ENCODE peak calls at places on chromosomes 13 and 19, in four cellular contexts. N is psoas muscle, G is heart left ventricle, V is tibial artery. J is an unnamed sample.

GRCh38 chr19:6238643-6239281 is 41.0 kb downstream of the MLLT1 start:
- DNase-seq in N (peak; percentile 74), G (peak; percentile 67), V (no peak), J (peak; percentile 70)

GRCh38 chr19:10899171-10899653 is 27.9 kb downstream of the CARM1 start:
- DNase-seq in N (peak; percentile 73), G (peak; percentile 84), V (no peak), J (peak; percentile 73)

GRCh38 chr13:106291006-106291405 is 244.5 kb downstream of the EFNB2 start:
- DNase-seq in N (no peak), G (no peak), V (no peak), J (no peak)

GRCh38 chr19:48006762-48007161 is 12.3 kb downstream of the ELSPBP1 start:
- DNase-seq in N (no peak), G (no peak), V (no peak), J (no peak)

GRCh38 chr13:74629985-74630384 is 495.8 kb upstream of the KLF12 start:
- DNase-seq in N (no peak), G (no peak), V (peak; percentile 89), J (no peak)

GRCh38 chr19:38544569-38545315 is 73.0 kb downstream of the MAP4K1 start:
- DNase-seq in N (no peak), G (no peak), V (no peak), J (no peak)

GRCh38 chr19:10182847-10183246 is 11.9 kb downstream of the DNMT1 start:
- DNase-seq in N (no peak), G (no peak), V (no peak), J (no peak)

GRCh38 chr13:45621950-45622349 is 6.4 kb upstream of the ERICH6B start:
- DNase-seq in N (no peak), G (no peak), V (no peak), J (no peak)

GRCh38 chr13:38073931-38074330 is 204.4 kb upstream of the TRPC4 start:
- DNase-seq in N (no peak), G (no peak), V (no peak), J (no peak)

GRCh38 chr13:26370495-26370990 is 116.6 kb downstream of the CDK8 start:
- DNase-seq in N (no peak), G (no peak), V (no peak), J (no peak)

GRCh38 chr13:21010621-21011020 is 50.8 kb downstream of the LATS2 start:
- DNase-seq in N (no peak), G (no peak), V (no peak), J (no peak)

GRCh38 chr19:3114811-3115210 is 20.6 kb downstream of the GNA11 start:
- DNase-seq in N (no peak), G (peak; percentile 21), V (no peak), J (no peak)

GRCh38 chr13:100506154-100506553 is 82.4 kb downstream of the GGACT start:
- DNase-seq in N (no peak), G (no peak), V (no peak), J (no peak)

GRCh38 chr13:114279770-114280169 is 1.6 kb upstream of the UPF3A start:
- DNase-seq in N (no peak), G (no peak), V (no peak), J (no peak)

GRCh38 chr19:10105241-10106099 is 692 bp upstream of the PPAN start:
- DNase-seq in N (no peak), G (no peak), V (no peak), J (no peak)

GRCh38 chr19:21934593-21934992 is 76.2 kb downstream of the ZNF208 start:
- DNase-seq in N (no peak), G (no peak), V (no peak), J (no peak)
- H3K9me3 ChIP-seq in N (peaks cover 5% of the 10 kb centered on the region), G (peaks cover 16% of the 10 kb centered on the region), V (peaks cover 11% of the 10 kb centered on the region), J (peaks cover 15% of the 10 kb centered on the region)

GRCh38 chr19:13070425-13071140 is 32.1 kb downstream of the LYL1 start:
- DNase-seq in N (peak; percentile 76), G (no peak), V (no peak), J (no peak)

GRCh38 chr19:13071444-13072205 is 31.0 kb downstream of the LYL1 start:
- DNase-seq in N (no peak), G (no peak), V (no peak), J (no peak)

GRCh38 chr19:13074378-13074777 is 28.3 kb downstream of the LYL1 start:
- DNase-seq in N (no peak), G (no peak), V (no peak), J (no peak)

GRCh38 chr19:13072206-13072898 is 30.3 kb downstream of the LYL1 start:
- DNase-seq in N (no peak), G (no peak), V (no peak), J (no peak)

GRCh38 chr19:13073263-13073662 is 29.4 kb downstream of the LYL1 start:
- DNase-seq in N (no peak), G (no peak), V (no peak), J (no peak)
- TF ChIP-seq CTCF in N (no peak), G (no peak), V (no peak), J (no peak)

DNA sequence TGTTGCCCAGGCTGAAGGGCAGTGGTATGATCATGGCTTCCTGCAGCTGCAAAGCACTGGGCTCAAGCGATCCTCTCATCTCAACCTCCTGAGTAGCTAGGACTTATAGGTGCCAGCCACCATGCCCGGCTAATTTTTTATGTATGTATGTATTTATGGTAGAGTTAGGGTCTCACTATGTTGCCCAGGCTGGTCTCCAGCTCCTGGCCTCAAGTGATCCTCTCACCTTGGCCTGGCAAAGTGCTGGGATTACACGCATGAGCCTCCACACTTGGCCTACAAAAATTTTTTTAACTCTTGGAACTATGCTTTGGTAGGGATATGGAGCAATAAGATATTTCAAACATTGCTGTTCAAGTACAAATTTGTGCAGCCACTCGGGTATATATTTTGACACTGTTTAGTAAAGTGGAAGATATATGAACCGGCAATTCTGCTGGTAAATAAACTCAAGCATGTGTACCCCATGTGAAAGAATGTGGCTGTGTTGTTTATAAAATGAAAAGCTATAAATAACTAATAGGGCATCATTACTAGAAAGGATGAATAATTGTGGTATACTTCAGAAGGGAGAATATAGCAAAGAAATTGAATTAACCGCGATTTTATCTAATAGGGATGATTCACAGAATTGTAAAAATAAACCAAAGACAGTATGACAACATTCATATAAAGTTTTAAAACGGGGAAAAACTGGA is 1.1 kb downstream of the ZNF566 start:
- DNase-seq in N (no peak), G (no peak), V (no peak), J (no peak)
- H3K4me3 ChIP-seq in N (peak overlapping the region; percentile 97), G (peak overlapping the region; percentile 80), V (peak overlapping the region; percentile 62), J (peak overlapping the region; percentile 75)

GRCh38 chr19:44499962-44500949 is at the start of gene ZNF180:
- DNase-seq in N (peak; percentile 94), G (peak; percentile 97), V (peak; percentile 95), J (peak; percentile 97)

GRCh38 chr19:44498988-44499387 is 1.3 kb downstream of the ZNF180 start:
- DNase-seq in N (no peak), G (no peak), V (no peak), J (no peak)

GRCh38 chr19:44499559-44499958 is 763 bp downstream of the ZNF180 start:
- DNase-seq in N (no peak), G (no peak), V (no peak), J (no peak)

DNA sequence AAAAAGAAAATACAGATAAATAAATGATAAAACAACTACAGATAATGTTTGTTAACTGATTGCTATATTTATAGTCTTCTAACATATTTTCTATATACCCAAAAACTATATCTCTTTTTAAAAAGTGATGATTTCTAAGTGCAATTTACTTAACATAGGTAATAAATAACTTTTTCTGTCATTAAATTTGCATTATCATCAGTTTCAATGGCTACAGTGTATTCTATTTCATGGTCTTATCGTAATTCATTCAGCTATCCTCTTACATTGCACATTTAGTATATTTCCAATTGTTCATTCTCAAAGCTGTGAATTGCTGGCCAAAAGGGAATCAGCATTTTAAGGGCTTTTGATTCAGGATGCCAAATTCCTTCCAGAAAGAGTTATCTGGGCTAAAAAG is 3.6 kb downstream of the ZNF180 start:
- DNase-seq in N (no peak), G (no peak), V (no peak), J (no peak)
- H3K9me3 ChIP-seq in N (peaks cover 72% of the 10 kb centered on the region), G (peaks cover 62% of the 10 kb centered on the region), V (peaks cover 62% of the 10 kb centered on the region), J (peaks cover 50% of the 10 kb centered on the region)

GRCh38 chr19:34189199-34189916 is 17.1 kb downstream of the LSM14A start:
- DNase-seq in N (no peak), G (no peak), V (no peak), J (no peak)

GRCh38 chr19:34189917-34190425 is 17.7 kb downstream of the LSM14A start:
- DNase-seq in N (no peak), G (no peak), V (no peak), J (no peak)

GRCh38 chr19:34193439-34193838 is 21.1 kb downstream of the LSM14A start:
- DNase-seq in N (no peak), G (no peak), V (no peak), J (no peak)

GRCh38 chr19:34191355-34191962 is 19.2 kb downstream of the LSM14A start:
- DNase-seq in N (no peak), G (no peak), V (no peak), J (no peak)

DNA sequence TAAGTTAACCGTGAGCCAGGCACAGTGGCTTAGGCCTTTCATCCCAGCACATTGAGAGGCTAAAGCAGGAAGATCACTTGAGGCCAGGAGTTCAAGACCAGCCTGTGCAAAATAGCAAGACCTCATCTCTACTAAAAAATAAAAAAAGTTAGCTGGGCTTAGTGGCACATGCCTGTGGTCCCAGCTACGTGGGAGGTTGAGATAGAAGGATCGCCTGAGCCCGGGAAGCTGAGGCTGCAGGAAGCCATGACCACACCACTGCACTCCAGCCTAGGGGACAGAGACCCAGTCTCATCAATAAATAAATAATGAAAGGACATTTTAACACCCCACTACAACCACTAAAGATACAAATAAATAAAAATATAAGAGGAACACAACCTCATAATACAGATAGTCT is 21.6 kb downstream of the LSM14A start:
- DNase-seq in N (no peak), G (no peak), V (no peak), J (no peak)
- TF ChIP-seq CTCF in N (no peak), G (no peak), V (no peak), J (no peak)

GRCh38 chr13:102401305-102401704 is 543 bp downstream of the FGF14 start:
- DNase-seq in N (no peak), G (no peak), V (no peak), J (no peak)

GRCh38 chr13:102400619-102401125 is 1.2 kb downstream of the FGF14 start:
- DNase-seq in N (peak; percentile 29), G (peak; percentile 25), V (peak; percentile 66), J (peak; percentile 64)

GRCh38 chr13:102399791-102400618 is 1.8 kb downstream of the FGF14 start:
- DNase-seq in N (peak; percentile 22), G (peak; percentile 37), V (no peak), J (peak; percentile 65)

GRCh38 chr13:102401755-102402154 is at the start of gene FGF14:
- DNase-seq in N (no peak), G (no peak), V (no peak), J (no peak)

DNA sequence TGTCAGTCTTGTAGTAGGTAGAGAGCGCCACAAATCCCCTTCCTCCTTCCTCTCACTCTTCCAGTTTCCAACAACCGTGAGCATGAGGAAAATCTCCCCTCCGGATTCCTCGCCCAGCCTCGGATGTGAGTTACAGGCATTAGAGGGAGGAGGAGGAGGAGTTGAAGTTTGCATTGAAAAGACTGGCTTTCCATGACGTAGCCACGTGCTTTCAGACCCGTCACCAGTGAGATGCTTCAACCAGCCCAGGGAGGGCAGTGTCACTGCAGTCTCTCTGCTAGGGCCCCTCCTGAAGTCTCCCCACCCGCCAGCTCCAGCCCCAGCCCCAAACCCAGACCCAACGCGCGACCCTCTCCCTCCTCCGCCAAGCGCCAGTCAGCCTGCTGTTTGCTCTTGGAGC is 444 bp upstream of the FGF14 start:
- DNase-seq in N (peak; percentile 25), G (peak; percentile 37), V (no peak), J (no peak)
- H3K4me3 ChIP-seq in N (peak overlapping the region; percentile 61), G (peak overlapping the region; percentile 49), V (peak overlapping the region; percentile 47), J (peak overlapping the region; percentile 55)

GRCh38 chr13:83538636-83539035 is 343.6 kb downstream of the SLITRK1 start:
- DNase-seq in N (no peak), G (no peak), V (no peak), J (no peak)
- H3K9me3 ChIP-seq in N (no peaks in the 10 kb centered on the region), G (peaks cover 4% of the 10 kb centered on the region), V (peaks cover 6% of the 10 kb centered on the region), J (no peaks in the 10 kb centered on the region)

J was measured in upper lobe of right lung.